ENCODE peak calls at places on chromosome 9, in four cellular contexts. Y is HCT116; K is pancreas; R is CD4-positive, alpha-beta memory T cell. O is an unnamed sample.

GRCh38 chr9:37908698-37909186 is 4.8 kb upstream of the SLC25A51 start:
- DNase-seq in Y (no peak), K (no peak), R (no peak), O (no peak)

GRCh38 chr9:129697956-129698757 is 32.7 kb downstream of the PRRX2 start:
- DNase-seq in Y (no peak), K (no peak), R (no peak), O (no peak)

GRCh38 chr9:133509179-133510083 is 15.3 kb downstream of the MYMK start:
- DNase-seq in Y (no peak), K (no peak), R (peak), O (no peak)

GRCh38 chr9:76634356-76635054 is 129.7 kb upstream of the PCA3 start:
- DNase-seq in Y (peak), K (no peak), R (no peak), O (no peak)

GRCh38 chr9:87088621-87089020 is 141.3 kb upstream of the GAS1 start:
- DNase-seq in Y (no peak), K (no peak), R (no peak), O (no peak)

GRCh38 chr9:88690628-88691027 is 155.7 kb downstream of the NXNL2 start:
- DNase-seq in Y (no peak), K (no peak), R (no peak), O (no peak)

GRCh38 chr9:131310833-131311554 is 21.5 kb downstream of the PLPP7 start:
- DNase-seq in Y (no peak), K (no peak), R (peak), O (peak)

GRCh38 chr9:88462191-88462590 is 72.8 kb upstream of the NXNL2 start:
- DNase-seq in Y (no peak), K (no peak), R (no peak), O (no peak)

GRCh38 chr9:120413121-120414048 is 166.6 kb downstream of the CDK5RAP2 start:
- DNase-seq in Y (no peak), K (no peak), R (no peak), O (no peak)

GRCh38 chr9:14238044-14238443 is 75.9 kb downstream of the NFIB start:
- DNase-seq in Y (no peak), K (no peak), R (no peak), O (no peak)

GRCh38 chr9:130426883-130427282 is 17.9 kb upstream of the ASS1 start:
- DNase-seq in Y (no peak), K (no peak), R (no peak), O (no peak)

GRCh38 chr9:17587113-17587512 is 8.2 kb downstream of the SH3GL2 start:
- DNase-seq in Y (no peak), K (no peak), R (no peak), O (no peak)

GRCh38 chr9:76459691-76460635 is 981 bp downstream of the GCNT1 start:
- DNase-seq in Y (peak), K (peak), R (no peak), O (peak)

GRCh38 chr9:4148215-4148561 is 151.7 kb downstream of the GLIS3 start:
- DNase-seq in Y (no peak), K (no peak), R (no peak), O (no peak)

GRCh38 chr9:114189823-114190562 is 34.7 kb downstream of the COL27A1 start:
- DNase-seq in Y (no peak), K (no peak), R (no peak), O (no peak)

GRCh38 chr9:16316911-16317817 is 553.3 kb downstream of the BNC2 start:
- DNase-seq in Y (no peak), K (no peak), R (no peak), O (no peak)

GRCh38 chr9:123834907-123835562 is 94.9 kb downstream of the DENND1A start:
- DNase-seq in Y (no peak), K (no peak), R (no peak), O (no peak)

GRCh38 chr9:76729980-76730737 is 34.1 kb upstream of the PCA3 start:
- DNase-seq in Y (no peak), K (no peak), R (no peak), O (no peak)

GRCh38 chr9:130661461-130662098 is 2.8 kb upstream of the PRDM12 start:
- DNase-seq in Y (no peak), K (no peak), R (no peak), O (no peak)

DNA sequence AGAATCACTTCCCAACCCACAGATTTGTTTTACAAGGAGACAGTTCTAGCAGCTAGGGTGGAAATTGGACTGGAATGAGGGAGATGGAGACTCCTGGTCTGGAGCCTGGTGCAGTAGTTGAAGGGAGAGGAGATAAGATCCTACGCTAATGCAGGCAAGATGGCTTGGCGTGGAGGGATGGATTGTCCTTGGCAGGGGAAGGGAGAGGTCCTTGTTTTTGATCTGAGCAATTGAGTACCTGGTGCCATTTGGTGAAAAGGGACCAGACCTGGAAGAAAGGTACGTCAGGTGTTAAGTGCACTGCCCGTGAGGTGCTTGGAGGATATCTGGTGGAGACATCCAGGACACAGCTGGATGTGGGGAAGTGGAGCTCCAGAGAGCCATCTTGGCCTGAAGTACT is 35.7 kb downstream of the ANGPTL2 start:
- DNase-seq in Y (no peak), K (no peak), R (no peak), O (no peak)
- H3K27ac ChIP-seq in Y (no peak), K (no peak), R (no peak), O (no peak)

GRCh38 chr9:81776834-81777233 is 87.5 kb upstream of the TLE1 start:
- DNase-seq in Y (no peak), K (no peak), R (no peak), O (no peak)

GRCh38 chr9:81767921-81768320 is 78.6 kb upstream of the TLE1 start:
- DNase-seq in Y (no peak), K (no peak), R (no peak), O (no peak)

GRCh38 chr9:81776390-81776789 is 87.0 kb upstream of the TLE1 start:
- DNase-seq in Y (no peak), K (no peak), R (no peak), O (no peak)

GRCh38 chr9:81771606-81772005 is 82.3 kb upstream of the TLE1 start:
- DNase-seq in Y (no peak), K (no peak), R (no peak), O (no peak)

GRCh38 chr9:81772144-81772543 is 82.8 kb upstream of the TLE1 start:
- DNase-seq in Y (no peak), K (no peak), R (no peak), O (no peak)
- H3K27ac ChIP-seq in Y (no peak), K (no peak), R (no peak), O (no peak)

GRCh38 chr9:109035684-109036423 is 22.6 kb upstream of the CTNNAL1 start:
- DNase-seq in Y (peak), K (no peak), R (no peak), O (no peak)

GRCh38 chr9:109039539-109039938 is 26.2 kb upstream of the CTNNAL1 start:
- DNase-seq in Y (no peak), K (no peak), R (no peak), O (no peak)

GRCh38 chr9:109036744-109037680 is 23.7 kb upstream of the CTNNAL1 start:
- DNase-seq in Y (no peak), K (no peak), R (no peak), O (no peak)

GRCh38 chr9:109040571-109040970 is 27.3 kb upstream of the CTNNAL1 start:
- DNase-seq in Y (no peak), K (no peak), R (no peak), O (no peak)

GRCh38 chr9:109037946-109038345 is 24.6 kb upstream of the CTNNAL1 start:
- DNase-seq in Y (no peak), K (no peak), R (no peak), O (no peak)
- H3K27ac ChIP-seq in Y (no peak), K (no peak), R (no peak), O (no peak)

GRCh38 chr9:77885104-77885672 is 146.4 kb downstream of the GNAQ start:
- DNase-seq in Y (no peak), K (no peak), R (no peak), O (no peak)

GRCh38 chr9:77881111-77881510 is 150.5 kb downstream of the GNAQ start:
- DNase-seq in Y (no peak), K (no peak), R (no peak), O (no peak)

GRCh38 chr9:77882294-77882693 is 149.3 kb downstream of the GNAQ start:
- DNase-seq in Y (no peak), K (no peak), R (no peak), O (no peak)

GRCh38 chr9:77883133-77883532 is 148.5 kb downstream of the GNAQ start:
- DNase-seq in Y (no peak), K (no peak), R (no peak), O (no peak)

DNA sequence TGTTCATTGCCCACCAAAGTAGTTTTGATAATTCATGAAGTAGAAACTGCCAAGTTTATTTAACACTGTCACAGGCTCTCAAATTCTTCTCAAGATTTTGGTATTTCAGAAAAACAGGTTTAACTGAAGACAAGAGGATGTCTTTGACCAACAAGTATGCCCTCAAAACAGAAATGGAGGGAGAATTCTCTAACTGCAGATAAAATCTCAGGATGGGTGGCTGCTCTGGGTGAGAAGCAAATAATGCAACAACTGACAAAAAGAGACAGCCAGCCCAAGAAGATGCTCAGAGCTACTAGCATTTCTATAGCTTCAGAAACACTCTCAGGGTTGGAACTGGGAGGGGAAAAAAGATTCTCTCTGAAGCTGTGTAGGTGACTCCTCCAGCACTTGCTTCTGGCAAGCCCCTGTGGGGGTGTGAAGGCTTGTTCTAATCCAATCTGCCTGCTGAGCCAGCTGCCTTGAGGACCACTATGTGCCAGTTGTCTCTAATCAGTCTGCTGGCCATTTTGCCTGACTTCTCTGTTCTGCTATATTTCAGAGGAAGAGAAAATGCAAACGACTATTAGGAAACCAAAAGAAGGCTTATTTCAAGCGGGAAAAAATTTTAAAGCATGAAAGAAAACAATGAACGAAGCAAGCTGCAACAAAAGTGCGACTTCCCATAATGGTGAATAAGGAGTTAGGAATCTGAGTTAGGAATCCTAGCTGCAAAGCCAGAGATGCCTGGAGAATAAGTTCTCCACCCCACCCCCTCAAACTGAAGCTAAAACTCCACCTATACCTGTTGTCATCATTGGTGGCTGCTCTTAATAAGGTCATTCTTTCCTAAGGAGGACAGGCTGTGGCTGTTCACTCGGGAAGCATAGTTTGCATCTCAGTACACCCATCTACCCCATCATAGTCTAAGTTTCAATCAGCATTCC is 147.5 kb downstream of the GNAQ start:
- DNase-seq in Y (no peak), K (no peak), R (no peak), O (no peak)
- H3K27ac ChIP-seq in Y (no peak), K (no peak), R (no peak), O (no peak)

O was measured in CD4-positive, CD25-positive, alpha-beta regulatory T cell.